ENCODE peak calls at places on chromosomes 1 and 21, in six cellular contexts. One of them, this sample, is unnamed.

GRCh38 chr1:26959722-26960624 is at the start of gene KDF1:
- DNase-seq in occipital lobe: no peak
- DNase-seq in CD4-positive, alpha-beta memory T cell: peak
- DNase-seq in CD4-positive, alpha-beta T cell: peak
- DNase-seq in osteocyte: no peak
- DNase-seq in astrocyte of the spinal cord: no peak
- DNase-seq in this sample: peak

GRCh38 chr1:62991152-62991551 is 207.2 kb downstream of the ATG4C start:
- DNase-seq in occipital lobe: no peak
- DNase-seq in CD4-positive, alpha-beta memory T cell: no peak
- DNase-seq in CD4-positive, alpha-beta T cell: no peak
- DNase-seq in osteocyte: no peak
- DNase-seq in astrocyte of the spinal cord: no peak
- DNase-seq in this sample: no peak

GRCh38 chr1:62144238-62144831 is 50.3 kb upstream of the L1TD1 start:
- DNase-seq in occipital lobe: no peak
- DNase-seq in CD4-positive, alpha-beta memory T cell: no peak
- DNase-seq in CD4-positive, alpha-beta T cell: no peak
- DNase-seq in osteocyte: no peak
- DNase-seq in astrocyte of the spinal cord: peak
- DNase-seq in this sample: peak

GRCh38 chr1:152398812-152399698 is 15.0 kb downstream of the CRNN start:
- DNase-seq in occipital lobe: no peak
- DNase-seq in CD4-positive, alpha-beta memory T cell: no peak
- DNase-seq in CD4-positive, alpha-beta T cell: peak
- DNase-seq in osteocyte: no peak
- DNase-seq in astrocyte of the spinal cord: no peak
- DNase-seq in this sample: no peak

GRCh38 chr1:214330240-214330639 is 49.3 kb downstream of the SMYD2 start:
- DNase-seq in occipital lobe: no peak
- DNase-seq in CD4-positive, alpha-beta memory T cell: no peak
- DNase-seq in CD4-positive, alpha-beta T cell: no peak
- DNase-seq in osteocyte: no peak
- DNase-seq in astrocyte of the spinal cord: no peak
- DNase-seq in this sample: no peak

GRCh38 chr1:183255073-183255472 is 69.0 kb downstream of the LAMC2 start:
- DNase-seq in occipital lobe: no peak
- DNase-seq in CD4-positive, alpha-beta memory T cell: no peak
- DNase-seq in CD4-positive, alpha-beta T cell: no peak
- DNase-seq in osteocyte: no peak
- DNase-seq in astrocyte of the spinal cord: no peak
- DNase-seq in this sample: no peak

GRCh38 chr21:38669186-38669585 is 136.5 kb upstream of the ETS2 start:
- DNase-seq in occipital lobe: no peak
- DNase-seq in CD4-positive, alpha-beta memory T cell: no peak
- DNase-seq in CD4-positive, alpha-beta T cell: no peak
- DNase-seq in osteocyte: peak
- DNase-seq in astrocyte of the spinal cord: peak
- DNase-seq in this sample: no peak

GRCh38 chr1:36175137-36176095 is 19.5 kb downstream of the MAP7D1 start:
- DNase-seq in occipital lobe: peak
- DNase-seq in CD4-positive, alpha-beta memory T cell: no peak
- DNase-seq in CD4-positive, alpha-beta T cell: no peak
- DNase-seq in osteocyte: no peak
- DNase-seq in astrocyte of the spinal cord: peak
- DNase-seq in this sample: no peak

GRCh38 chr1:154955039-154955717 is 721 bp downstream of the PBXIP1 start:
- DNase-seq in occipital lobe: peak
- DNase-seq in CD4-positive, alpha-beta memory T cell: peak
- DNase-seq in CD4-positive, alpha-beta T cell: peak
- DNase-seq in osteocyte: no peak
- DNase-seq in astrocyte of the spinal cord: peak
- DNase-seq in this sample: peak

GRCh38 chr1:169918927-169919326 is 25.2 kb upstream of the SCYL3 start:
- DNase-seq in occipital lobe: no peak
- DNase-seq in CD4-positive, alpha-beta memory T cell: no peak
- DNase-seq in CD4-positive, alpha-beta T cell: no peak
- DNase-seq in osteocyte: no peak
- DNase-seq in astrocyte of the spinal cord: no peak
- DNase-seq in this sample: no peak

GRCh38 chr1:234734412-234734835 is 124.4 kb upstream of the IRF2BP2 start:
- DNase-seq in occipital lobe: no peak
- DNase-seq in CD4-positive, alpha-beta memory T cell: no peak
- DNase-seq in CD4-positive, alpha-beta T cell: no peak
- DNase-seq in osteocyte: no peak
- DNase-seq in astrocyte of the spinal cord: no peak
- DNase-seq in this sample: no peak

GRCh38 chr1:169460193-169460833 is 25.4 kb downstream of the SLC19A2 start:
- DNase-seq in occipital lobe: no peak
- DNase-seq in CD4-positive, alpha-beta memory T cell: peak
- DNase-seq in CD4-positive, alpha-beta T cell: no peak
- DNase-seq in osteocyte: no peak
- DNase-seq in astrocyte of the spinal cord: peak
- DNase-seq in this sample: no peak

GRCh38 chr21:34635307-34635706 is 20.4 kb upstream of the RCAN1 start:
- DNase-seq in occipital lobe: no peak
- DNase-seq in CD4-positive, alpha-beta memory T cell: no peak
- DNase-seq in CD4-positive, alpha-beta T cell: no peak
- DNase-seq in osteocyte: no peak
- DNase-seq in astrocyte of the spinal cord: no peak
- DNase-seq in this sample: no peak

GRCh38 chr1:66455446-66455845 is 78.5 kb upstream of the SGIP1 start:
- DNase-seq in occipital lobe: no peak
- DNase-seq in CD4-positive, alpha-beta memory T cell: no peak
- DNase-seq in CD4-positive, alpha-beta T cell: no peak
- DNase-seq in osteocyte: no peak
- DNase-seq in astrocyte of the spinal cord: no peak
- DNase-seq in this sample: no peak

GRCh38 chr1:207883660-207884245 is 27.2 kb downstream of the CD34 start:
- DNase-seq in occipital lobe: no peak
- DNase-seq in CD4-positive, alpha-beta memory T cell: no peak
- DNase-seq in CD4-positive, alpha-beta T cell: no peak
- DNase-seq in osteocyte: no peak
- DNase-seq in astrocyte of the spinal cord: no peak
- DNase-seq in this sample: no peak

GRCh38 chr21:28601708-28602107 is 391.0 kb downstream of the LTN1 start:
- DNase-seq in occipital lobe: no peak
- DNase-seq in CD4-positive, alpha-beta memory T cell: no peak
- DNase-seq in CD4-positive, alpha-beta T cell: no peak
- DNase-seq in osteocyte: no peak
- DNase-seq in astrocyte of the spinal cord: no peak
- DNase-seq in this sample: no peak

GRCh38 chr1:14415396-14415795 is 183.1 kb upstream of the KAZN start:
- DNase-seq in occipital lobe: no peak
- DNase-seq in CD4-positive, alpha-beta memory T cell: no peak
- DNase-seq in CD4-positive, alpha-beta T cell: no peak
- DNase-seq in osteocyte: no peak
- DNase-seq in astrocyte of the spinal cord: no peak
- DNase-seq in this sample: no peak

GRCh38 chr1:46472503-46473181 is 17.0 kb upstream of the DMBX1 start:
- DNase-seq in occipital lobe: no peak
- DNase-seq in CD4-positive, alpha-beta memory T cell: no peak
- DNase-seq in CD4-positive, alpha-beta T cell: no peak
- DNase-seq in osteocyte: no peak
- DNase-seq in astrocyte of the spinal cord: no peak
- DNase-seq in this sample: no peak

GRCh38 chr1:228064741-228065542 is 17.6 kb upstream of the ARF1 start:
- DNase-seq in occipital lobe: no peak
- DNase-seq in CD4-positive, alpha-beta memory T cell: no peak
- DNase-seq in CD4-positive, alpha-beta T cell: no peak
- DNase-seq in osteocyte: no peak
- DNase-seq in astrocyte of the spinal cord: no peak
- DNase-seq in this sample: no peak

GRCh38 chr1:33137800-33138199 is 44.0 kb downstream of the TRIM62 start:
- DNase-seq in occipital lobe: no peak
- DNase-seq in CD4-positive, alpha-beta memory T cell: no peak
- DNase-seq in CD4-positive, alpha-beta T cell: peak
- DNase-seq in osteocyte: no peak
- DNase-seq in astrocyte of the spinal cord: no peak
- DNase-seq in this sample: no peak

GRCh38 chr1:160081261-160081936 is at the start of gene KCNJ9:
- DNase-seq in occipital lobe: peak
- DNase-seq in CD4-positive, alpha-beta memory T cell: no peak
- DNase-seq in CD4-positive, alpha-beta T cell: no peak
- DNase-seq in osteocyte: no peak
- DNase-seq in astrocyte of the spinal cord: no peak
- DNase-seq in this sample: no peak

GRCh38 chr1:33560680-33561079 is 88.2 kb downstream of the ZSCAN20 start:
- DNase-seq in occipital lobe: no peak
- DNase-seq in CD4-positive, alpha-beta memory T cell: no peak
- DNase-seq in CD4-positive, alpha-beta T cell: no peak
- DNase-seq in osteocyte: peak
- DNase-seq in astrocyte of the spinal cord: no peak
- DNase-seq in this sample: no peak

GRCh38 chr1:9262096-9262495 is 27.5 kb downstream of the H6PD start:
- DNase-seq in occipital lobe: no peak
- DNase-seq in CD4-positive, alpha-beta memory T cell: no peak
- DNase-seq in CD4-positive, alpha-beta T cell: no peak
- DNase-seq in osteocyte: no peak
- DNase-seq in astrocyte of the spinal cord: no peak
- DNase-seq in this sample: no peak

GRCh38 chr1:212557739-212558664 is 50.6 kb upstream of the ATF3 start:
- DNase-seq in occipital lobe: no peak
- DNase-seq in CD4-positive, alpha-beta memory T cell: no peak
- DNase-seq in CD4-positive, alpha-beta T cell: no peak
- DNase-seq in osteocyte: no peak
- DNase-seq in astrocyte of the spinal cord: peak
- DNase-seq in this sample: peak

GRCh38 chr1:153677718-153678518 is 570 bp upstream of the NPR1 start:
- DNase-seq in occipital lobe: no peak
- DNase-seq in CD4-positive, alpha-beta memory T cell: no peak
- DNase-seq in CD4-positive, alpha-beta T cell: peak
- DNase-seq in osteocyte: no peak
- DNase-seq in astrocyte of the spinal cord: peak
- DNase-seq in this sample: peak

This sample was measured in memory B cell.